ENCODE peak calls at places on chromosomes 16 and 17, in nine cellular contexts. One of them, this sample, is unnamed.

GRCh38 chr16:7268182-7268581 is 64.5 kb upstream of the RBFOX1 start:
- DNase-seq in left cardiac atrium: no peak
- DNase-seq in stimulated activated CD4-positive, alpha-beta T cell treated with anti-CD3 and anti-CD28 coated beads, Interleukin-1b, Interleukin-23, amount 100 ng/mL, for 24 hours: no peak
- DNase-seq in fibroblast of the aortic adventitia: no peak
- DNase-seq in DMS53: peak
- DNase-seq in CD4-positive, CD25-positive, alpha-beta regulatory T cell: no peak
- DNase-seq in H54: peak
- DNase-seq in mucosa of gallbladder: peak
- DNase-seq in mucosa of descending colon: no peak
- DNase-seq in this sample: no peak

GRCh38 chr16:9151074-9151473 is 59.6 kb downstream of the HAPSTR1 start:
- DNase-seq in fibroblast of the aortic adventitia: no peak
- DNase-seq in stimulated activated CD4-positive, alpha-beta T cell treated with anti-CD3 and anti-CD28 coated beads, Interleukin-1b, Interleukin-23, amount 100 ng/mL, for 24 hours: no peak
- DNase-seq in CD4-positive, CD25-positive, alpha-beta regulatory T cell: no peak
- DNase-seq in mucosa of gallbladder: no peak
- DNase-seq in left cardiac atrium: no peak
- DNase-seq in DMS53: peak
- DNase-seq in mucosa of descending colon: no peak
- DNase-seq in H54: no peak
- DNase-seq in this sample: no peak

GRCh38 chr16:64638804-64639203 is 483.1 kb downstream of the CDH11 start:
- DNase-seq in left cardiac atrium: no peak
- DNase-seq in fibroblast of the aortic adventitia: no peak
- DNase-seq in DMS53: no peak
- DNase-seq in CD4-positive, CD25-positive, alpha-beta regulatory T cell: no peak
- DNase-seq in H54: no peak
- DNase-seq in stimulated activated CD4-positive, alpha-beta T cell treated with anti-CD3 and anti-CD28 coated beads, Interleukin-1b, Interleukin-23, amount 100 ng/mL, for 24 hours: no peak
- DNase-seq in mucosa of descending colon: no peak
- DNase-seq in mucosa of gallbladder: no peak
- DNase-seq in this sample: no peak

GRCh38 chr16:81265658-81266451 is 27.4 kb downstream of the BCO1 start:
- DNase-seq in mucosa of gallbladder: peak
- DNase-seq in DMS53: no peak
- DNase-seq in stimulated activated CD4-positive, alpha-beta T cell treated with anti-CD3 and anti-CD28 coated beads, Interleukin-1b, Interleukin-23, amount 100 ng/mL, for 24 hours: no peak
- DNase-seq in left cardiac atrium: peak
- DNase-seq in H54: no peak
- DNase-seq in mucosa of descending colon: peak
- DNase-seq in CD4-positive, CD25-positive, alpha-beta regulatory T cell: no peak
- DNase-seq in fibroblast of the aortic adventitia: peak
- DNase-seq in this sample: peak

GRCh38 chr17:17494499-17495447 is 1.4 kb downstream of the RASD1 start:
- DNase-seq in H54: no peak
- DNase-seq in mucosa of descending colon: peak
- DNase-seq in left cardiac atrium: peak
- DNase-seq in CD4-positive, CD25-positive, alpha-beta regulatory T cell: peak
- DNase-seq in DMS53: peak
- DNase-seq in fibroblast of the aortic adventitia: no peak
- DNase-seq in mucosa of gallbladder: no peak
- DNase-seq in stimulated activated CD4-positive, alpha-beta T cell treated with anti-CD3 and anti-CD28 coated beads, Interleukin-1b, Interleukin-23, amount 100 ng/mL, for 24 hours: no peak
- DNase-seq in this sample: peak

GRCh38 chr16:2715519-2715918 is 4.5 kb downstream of the PRSS27 start:
- DNase-seq in fibroblast of the aortic adventitia: peak
- DNase-seq in mucosa of gallbladder: peak
- DNase-seq in CD4-positive, CD25-positive, alpha-beta regulatory T cell: peak
- DNase-seq in left cardiac atrium: peak
- DNase-seq in DMS53: peak
- DNase-seq in mucosa of descending colon: peak
- DNase-seq in stimulated activated CD4-positive, alpha-beta T cell treated with anti-CD3 and anti-CD28 coated beads, Interleukin-1b, Interleukin-23, amount 100 ng/mL, for 24 hours: peak
- DNase-seq in H54: no peak
- DNase-seq in this sample: peak

GRCh38 chr17:8695916-8696415 is 48.7 kb downstream of the CCDC42 start:
- DNase-seq in CD4-positive, CD25-positive, alpha-beta regulatory T cell: no peak
- DNase-seq in mucosa of gallbladder: no peak
- DNase-seq in stimulated activated CD4-positive, alpha-beta T cell treated with anti-CD3 and anti-CD28 coated beads, Interleukin-1b, Interleukin-23, amount 100 ng/mL, for 24 hours: no peak
- DNase-seq in left cardiac atrium: no peak
- DNase-seq in DMS53: no peak
- DNase-seq in fibroblast of the aortic adventitia: no peak
- DNase-seq in H54: no peak
- DNase-seq in mucosa of descending colon: no peak
- DNase-seq in this sample: no peak

GRCh38 chr16:31465788-31466370 is 6.1 kb upstream of the TGFB1I1 start:
- DNase-seq in mucosa of descending colon: peak
- DNase-seq in CD4-positive, CD25-positive, alpha-beta regulatory T cell: no peak
- DNase-seq in H54: no peak
- DNase-seq in fibroblast of the aortic adventitia: no peak
- DNase-seq in left cardiac atrium: no peak
- DNase-seq in mucosa of gallbladder: no peak
- DNase-seq in stimulated activated CD4-positive, alpha-beta T cell treated with anti-CD3 and anti-CD28 coated beads, Interleukin-1b, Interleukin-23, amount 100 ng/mL, for 24 hours: no peak
- DNase-seq in DMS53: no peak
- DNase-seq in this sample: peak

GRCh38 chr16:3681206-3681605 is 26.7 kb downstream of the DNASE1 start:
- DNase-seq in CD4-positive, CD25-positive, alpha-beta regulatory T cell: no peak
- DNase-seq in fibroblast of the aortic adventitia: no peak
- DNase-seq in mucosa of gallbladder: no peak
- DNase-seq in left cardiac atrium: no peak
- DNase-seq in mucosa of descending colon: no peak
- DNase-seq in DMS53: no peak
- DNase-seq in H54: no peak
- DNase-seq in stimulated activated CD4-positive, alpha-beta T cell treated with anti-CD3 and anti-CD28 coated beads, Interleukin-1b, Interleukin-23, amount 100 ng/mL, for 24 hours: no peak
- DNase-seq in this sample: peak

GRCh38 chr16:5903153-5903552 is 805.6 kb upstream of the EEF2KMT start:
- DNase-seq in H54: no peak
- DNase-seq in stimulated activated CD4-positive, alpha-beta T cell treated with anti-CD3 and anti-CD28 coated beads, Interleukin-1b, Interleukin-23, amount 100 ng/mL, for 24 hours: no peak
- DNase-seq in fibroblast of the aortic adventitia: no peak
- DNase-seq in mucosa of gallbladder: no peak
- DNase-seq in DMS53: no peak
- DNase-seq in left cardiac atrium: no peak
- DNase-seq in CD4-positive, CD25-positive, alpha-beta regulatory T cell: no peak
- DNase-seq in mucosa of descending colon: no peak
- DNase-seq in this sample: no peak

GRCh38 chr16:66516808-66517585 is 32.9 kb downstream of the TK2 start:
- DNase-seq in fibroblast of the aortic adventitia: peak
- DNase-seq in CD4-positive, CD25-positive, alpha-beta regulatory T cell: peak
- DNase-seq in left cardiac atrium: peak
- DNase-seq in DMS53: peak
- DNase-seq in mucosa of descending colon: peak
- DNase-seq in mucosa of gallbladder: peak
- DNase-seq in H54: peak
- DNase-seq in stimulated activated CD4-positive, alpha-beta T cell treated with anti-CD3 and anti-CD28 coated beads, Interleukin-1b, Interleukin-23, amount 100 ng/mL, for 24 hours: peak
- DNase-seq in this sample: peak

GRCh38 chr17:81879121-81879520 is 8.0 kb upstream of the ARHGDIA start:
- DNase-seq in stimulated activated CD4-positive, alpha-beta T cell treated with anti-CD3 and anti-CD28 coated beads, Interleukin-1b, Interleukin-23, amount 100 ng/mL, for 24 hours: no peak
- DNase-seq in mucosa of gallbladder: no peak
- DNase-seq in mucosa of descending colon: no peak
- DNase-seq in CD4-positive, CD25-positive, alpha-beta regulatory T cell: no peak
- DNase-seq in DMS53: no peak
- DNase-seq in H54: no peak
- DNase-seq in left cardiac atrium: no peak
- DNase-seq in fibroblast of the aortic adventitia: no peak
- DNase-seq in this sample: no peak

GRCh38 chr17:55873017-55873758 is 122.3 kb downstream of the PCTP start:
- DNase-seq in left cardiac atrium: no peak
- DNase-seq in stimulated activated CD4-positive, alpha-beta T cell treated with anti-CD3 and anti-CD28 coated beads, Interleukin-1b, Interleukin-23, amount 100 ng/mL, for 24 hours: no peak
- DNase-seq in H54: no peak
- DNase-seq in CD4-positive, CD25-positive, alpha-beta regulatory T cell: no peak
- DNase-seq in mucosa of gallbladder: no peak
- DNase-seq in DMS53: no peak
- DNase-seq in fibroblast of the aortic adventitia: no peak
- DNase-seq in mucosa of descending colon: no peak
- DNase-seq in this sample: no peak

GRCh38 chr16:46947900-46948547 is 25.4 kb downstream of the DNAJA2 start:
- DNase-seq in left cardiac atrium: no peak
- DNase-seq in H54: no peak
- DNase-seq in CD4-positive, CD25-positive, alpha-beta regulatory T cell: peak
- DNase-seq in stimulated activated CD4-positive, alpha-beta T cell treated with anti-CD3 and anti-CD28 coated beads, Interleukin-1b, Interleukin-23, amount 100 ng/mL, for 24 hours: no peak
- DNase-seq in mucosa of gallbladder: no peak
- DNase-seq in fibroblast of the aortic adventitia: peak
- DNase-seq in mucosa of descending colon: no peak
- DNase-seq in DMS53: peak
- DNase-seq in this sample: no peak

GRCh38 chr16:3059041-3059722 is 6.3 kb upstream of the IL32 start:
- DNase-seq in CD4-positive, CD25-positive, alpha-beta regulatory T cell: peak
- DNase-seq in mucosa of descending colon: peak
- DNase-seq in fibroblast of the aortic adventitia: peak
- DNase-seq in mucosa of gallbladder: peak
- DNase-seq in stimulated activated CD4-positive, alpha-beta T cell treated with anti-CD3 and anti-CD28 coated beads, Interleukin-1b, Interleukin-23, amount 100 ng/mL, for 24 hours: peak
- DNase-seq in left cardiac atrium: peak
- DNase-seq in H54: peak
- DNase-seq in DMS53: peak
- DNase-seq in this sample: peak

GRCh38 chr17:39872700-39873099 is 4.7 kb downstream of the ZPBP2 start:
- DNase-seq in mucosa of descending colon: no peak
- DNase-seq in stimulated activated CD4-positive, alpha-beta T cell treated with anti-CD3 and anti-CD28 coated beads, Interleukin-1b, Interleukin-23, amount 100 ng/mL, for 24 hours: no peak
- DNase-seq in left cardiac atrium: no peak
- DNase-seq in mucosa of gallbladder: no peak
- DNase-seq in DMS53: no peak
- DNase-seq in H54: no peak
- DNase-seq in CD4-positive, CD25-positive, alpha-beta regulatory T cell: peak
- DNase-seq in fibroblast of the aortic adventitia: no peak
- DNase-seq in this sample: no peak

GRCh38 chr17:28960256-28961106 is 9.2 kb upstream of the PHF12 start:
- DNase-seq in left cardiac atrium: peak
- DNase-seq in H54: no peak
- DNase-seq in mucosa of descending colon: no peak
- DNase-seq in fibroblast of the aortic adventitia: no peak
- DNase-seq in mucosa of gallbladder: no peak
- DNase-seq in CD4-positive, CD25-positive, alpha-beta regulatory T cell: no peak
- DNase-seq in stimulated activated CD4-positive, alpha-beta T cell treated with anti-CD3 and anti-CD28 coated beads, Interleukin-1b, Interleukin-23, amount 100 ng/mL, for 24 hours: no peak
- DNase-seq in DMS53: no peak
- DNase-seq in this sample: peak

GRCh38 chr16:65118866-65119265 is 3.0 kb downstream of the CDH11 start:
- DNase-seq in left cardiac atrium: no peak
- DNase-seq in fibroblast of the aortic adventitia: no peak
- DNase-seq in CD4-positive, CD25-positive, alpha-beta regulatory T cell: no peak
- DNase-seq in mucosa of gallbladder: no peak
- DNase-seq in stimulated activated CD4-positive, alpha-beta T cell treated with anti-CD3 and anti-CD28 coated beads, Interleukin-1b, Interleukin-23, amount 100 ng/mL, for 24 hours: no peak
- DNase-seq in mucosa of descending colon: no peak
- DNase-seq in H54: no peak
- DNase-seq in DMS53: no peak
- DNase-seq in this sample: no peak

GRCh38 chr16:23333034-23333579 is 31.0 kb downstream of the SCNN1B start:
- DNase-seq in fibroblast of the aortic adventitia: no peak
- DNase-seq in CD4-positive, CD25-positive, alpha-beta regulatory T cell: no peak
- DNase-seq in DMS53: peak
- DNase-seq in mucosa of descending colon: no peak
- DNase-seq in mucosa of gallbladder: no peak
- DNase-seq in left cardiac atrium: no peak
- DNase-seq in H54: no peak
- DNase-seq in stimulated activated CD4-positive, alpha-beta T cell treated with anti-CD3 and anti-CD28 coated beads, Interleukin-1b, Interleukin-23, amount 100 ng/mL, for 24 hours: no peak
- DNase-seq in this sample: no peak

GRCh38 chr16:85354623-85355514 is 242.6 kb upstream of the CIBAR2 start:
- DNase-seq in DMS53: peak
- DNase-seq in CD4-positive, CD25-positive, alpha-beta regulatory T cell: no peak
- DNase-seq in mucosa of descending colon: no peak
- DNase-seq in left cardiac atrium: no peak
- DNase-seq in H54: peak
- DNase-seq in mucosa of gallbladder: no peak
- DNase-seq in fibroblast of the aortic adventitia: peak
- DNase-seq in stimulated activated CD4-positive, alpha-beta T cell treated with anti-CD3 and anti-CD28 coated beads, Interleukin-1b, Interleukin-23, amount 100 ng/mL, for 24 hours: no peak
- DNase-seq in this sample: no peak

GRCh38 chr16:48505705-48506104 is 104.3 kb downstream of the N4BP1 start:
- DNase-seq in DMS53: no peak
- DNase-seq in stimulated activated CD4-positive, alpha-beta T cell treated with anti-CD3 and anti-CD28 coated beads, Interleukin-1b, Interleukin-23, amount 100 ng/mL, for 24 hours: no peak
- DNase-seq in H54: no peak
- DNase-seq in mucosa of descending colon: no peak
- DNase-seq in left cardiac atrium: no peak
- DNase-seq in CD4-positive, CD25-positive, alpha-beta regulatory T cell: no peak
- DNase-seq in mucosa of gallbladder: no peak
- DNase-seq in fibroblast of the aortic adventitia: no peak
- DNase-seq in this sample: no peak

GRCh38 chr17:38338053-38338452 is 5.7 kb downstream of the GPR179 start:
- DNase-seq in mucosa of descending colon: no peak
- DNase-seq in H54: no peak
- DNase-seq in CD4-positive, CD25-positive, alpha-beta regulatory T cell: no peak
- DNase-seq in mucosa of gallbladder: no peak
- DNase-seq in DMS53: no peak
- DNase-seq in left cardiac atrium: no peak
- DNase-seq in fibroblast of the aortic adventitia: no peak
- DNase-seq in stimulated activated CD4-positive, alpha-beta T cell treated with anti-CD3 and anti-CD28 coated beads, Interleukin-1b, Interleukin-23, amount 100 ng/mL, for 24 hours: no peak
- DNase-seq in this sample: no peak